ENCODE peak calls at places on chromosomes 4 and X, in ten cellular contexts. R is left lung, B is chondrocyte, X is Caco-2, E is fibroblast of lung, G is neural crest cell, T is lower lobe of right lung, K is GM20000, H is neural progenitor cell, S is pancreas. N is an unnamed sample.

GRCh38 chr4:143127621-143128020 is 57.1 kb upstream of the USP38 start:
- DNase-seq in K (no peak), T (no peak), B (no peak), E (no peak), R (no peak), S (no peak), X (no peak), G (no peak), H (no peak), N (no peak)

GRCh38 chr4:93764647-93765246 is 63.8 kb upstream of the ATOH1 start:
- DNase-seq in R (no peak), T (no peak), B (no peak), H (peak; percentile 55), E (peak; percentile 21), K (peak; percentile 61), S (peak; percentile 21), G (peak; percentile 29), X (peak; percentile 29), N (peak; percentile 14)

GRCh38 chr4:155809835-155810234 is 51.0 kb downstream of the GUCY1B1 start:
- DNase-seq in G (no peak), E (peak; percentile 84), S (no peak), H (peak; percentile 77), X (peak; percentile 61), T (no peak), K (peak; percentile 58), R (no peak), B (no peak), N (peak; percentile 57)

GRCh38 chr4:3514806-3515421 is 17.3 kb downstream of the LRPAP1 start:
- DNase-seq in E (no peak), X (no peak), R (no peak), K (no peak), H (peak; percentile 56), B (no peak), T (peak; percentile 47), S (no peak), G (no peak), N (no peak)

GRCh38 chrX:41561045-41561444 is 113.9 kb downstream of the NYX start:
- DNase-seq in S (no peak), B (no peak), H (no peak), G (no peak), R (no peak), K (peak; percentile 33), X (no peak), E (peak; percentile 91), T (no peak), N (no peak)

GRCh38 chrX:103488332-103488731 is 31.0 kb downstream of the RAB40A start:
- DNase-seq in S (no peak), T (no peak), G (no peak), R (no peak), K (no peak), X (no peak), E (peak; percentile 8), H (peak; percentile 38), B (no peak), N (no peak)

GRCh38 chr4:73832651-73833237 is 3.7 kb upstream of the CXCL6 start:
- DNase-seq in H (no peak), B (no peak), T (no peak), K (no peak), X (no peak), S (no peak), E (peak; percentile 95), R (no peak), G (no peak), N (no peak)

GRCh38 chr4:87985097-87985886 is 9.8 kb downstream of the SPP1 start:
- DNase-seq in G (peak; percentile 25), B (no peak), E (peak; percentile 46), R (peak; percentile 64), H (peak; percentile 70), T (peak; percentile 57), K (no peak), S (peak; percentile 69), X (peak; percentile 51), N (no peak)

GRCh38 chr4:138262058-138262838 is 20.1 kb upstream of the SLC7A11 start:
- DNase-seq in X (no peak), R (no peak), G (no peak), K (no peak), E (no peak), H (no peak), T (no peak), B (no peak), S (no peak), N (no peak)

GRCh38 chrX:56813318-56813837 is 84.3 kb downstream of the NBDY start:
- DNase-seq in R (peak; percentile 35), G (no peak), E (peak; percentile 78), H (no peak), S (peak; percentile 9), T (no peak), X (no peak), B (no peak), K (no peak), N (peak; percentile 56)

GRCh38 chrX:114580336-114580735 is 3.5 kb upstream of the HTR2C start:
- DNase-seq in B (no peak), X (no peak), T (no peak), H (peak; percentile 47), K (no peak), R (no peak), E (no peak), G (no peak), S (no peak), N (no peak)

GRCh38 chr4:68718447-68719074 is 48.1 kb upstream of the UGT2B15 start:
- DNase-seq in K (no peak), H (no peak), X (no peak), R (no peak), E (no peak), B (no peak), G (no peak), T (no peak), S (no peak), N (no peak)

GRCh38 chr4:157075811-157076577 is at the start of gene GLRB:
- DNase-seq in H (peak; percentile 67), G (peak; percentile 51), B (peak; percentile 92), R (no peak), X (no peak), K (peak; percentile 24), E (peak; percentile 43), S (peak; percentile 44), T (peak; percentile 50), N (no peak)

GRCh38 chrX:22135171-22135711 is 103.1 kb downstream of the PHEX start:
- DNase-seq in R (no peak), X (no peak), E (peak; percentile 53), K (no peak), T (no peak), B (no peak), H (no peak), G (peak; percentile 8), S (no peak), N (no peak)

GRCh38 chr4:7912826-7913225 is 26.8 kb downstream of the AFAP1 start:
- DNase-seq in S (no peak), E (no peak), G (no peak), R (no peak), T (no peak), H (no peak), X (no peak), K (no peak), B (no peak), N (no peak)

GRCh38 chr4:117135634-117136354 is 50.4 kb upstream of the TRAM1L1 start:
- DNase-seq in S (no peak), K (peak; percentile 2), E (peak; percentile 8), X (peak; percentile 10), H (no peak), T (no peak), R (no peak), B (no peak), G (no peak), N (no peak)

DNA sequence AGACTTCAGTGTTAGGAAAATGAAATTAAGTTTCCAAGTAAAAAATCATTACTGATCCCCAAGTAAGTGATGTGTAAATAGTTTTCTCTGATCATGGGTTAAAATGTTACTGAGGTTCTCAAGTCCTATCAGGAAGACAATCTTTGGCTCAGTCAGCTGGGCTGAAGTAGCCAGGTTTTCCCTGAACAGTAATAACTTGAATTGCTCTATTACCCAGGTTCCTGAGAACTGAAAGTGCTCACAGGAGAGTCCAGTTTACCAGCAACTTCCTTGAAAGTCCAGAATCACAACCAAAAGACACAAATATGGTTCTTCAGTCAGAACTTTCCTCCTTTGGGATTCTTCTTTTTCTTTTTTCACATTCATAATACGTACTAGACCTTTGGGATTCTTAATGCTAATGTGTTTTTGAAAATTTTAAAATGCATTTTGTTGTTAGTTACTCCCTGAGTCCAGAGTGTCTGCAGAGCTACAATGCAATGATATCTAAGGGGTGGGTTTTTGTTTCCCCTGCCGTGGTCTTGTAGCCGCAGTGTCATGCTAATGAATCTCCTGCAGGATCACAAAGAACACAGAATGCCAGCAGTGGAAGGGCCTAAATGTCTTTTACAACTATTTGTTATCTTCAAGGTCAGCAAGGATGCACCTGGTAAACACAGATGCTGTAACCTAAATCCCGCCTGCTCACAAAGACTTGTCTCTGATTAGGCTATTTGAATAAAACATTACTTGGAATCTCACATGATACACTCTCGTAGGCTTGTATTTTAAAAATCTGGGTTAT is 439.8 kb upstream of the NR3C2 start:
- DNase-seq in T (no peak), X (no peak), H (peak; percentile 75), R (no peak), G (no peak), K (no peak), B (no peak), E (no peak), S (no peak), N (no peak)
- TF ChIP-seq CTCF in T (no peak), X (no peak), H (no peak), R (no peak), G (no peak), K (no peak), B (no peak), E (no peak), S (no peak), N (no peak)

GRCh38 chr4:42578187-42578586 is 78.7 kb downstream of the ATP8A1 start:
- DNase-seq in T (no peak), G (no peak), K (no peak), S (no peak), B (no peak), X (no peak), R (no peak), H (no peak), E (no peak), N (no peak)
- TF ChIP-seq CTCF in T (no peak), G (no peak), K (no peak), S (no peak), B (no peak), X (no peak), R (no peak), H (peak; percentile 21), E (no peak), N (no peak)

DNA sequence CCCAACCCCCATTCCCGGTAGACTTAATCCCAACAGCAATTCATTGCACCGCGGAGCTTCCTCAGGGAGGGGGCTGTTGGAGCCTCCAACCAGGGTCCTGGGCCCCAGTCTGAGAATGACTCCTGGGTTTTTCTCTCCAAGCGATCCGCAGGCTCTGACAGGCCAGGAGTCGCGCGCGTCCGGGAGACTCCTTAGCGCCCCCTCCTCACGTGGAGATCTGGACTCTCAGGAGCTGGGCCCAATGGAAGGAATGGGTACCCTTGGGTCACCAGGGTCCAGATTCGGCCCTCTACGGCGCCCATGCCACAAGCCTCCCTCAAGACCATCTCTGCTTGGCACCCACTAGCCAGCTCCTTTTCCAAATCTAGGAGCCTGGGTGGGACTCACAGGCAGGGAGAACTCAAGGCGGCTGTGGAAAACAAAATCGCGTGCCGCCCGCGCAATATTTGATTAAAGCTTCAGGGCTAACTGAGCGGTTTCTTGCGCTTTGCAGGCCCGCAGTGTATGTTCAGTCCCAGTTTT is 7.1 kb downstream of the HAND2 start:
- DNase-seq in T (no peak), S (no peak), X (no peak), B (no peak), H (no peak), R (no peak), E (no peak), G (no peak), K (no peak), N (no peak)
- TF ChIP-seq CTCF in T (no peak), S (no peak), X (no peak), B (no peak), H (peak; percentile 5), R (no peak), E (no peak), G (no peak), K (no peak), N (no peak)

GRCh38 chr4:15749001-15749400 is 29.1 kb upstream of the CD38 start:
- DNase-seq in B (no peak), R (no peak), H (no peak), X (no peak), S (no peak), E (no peak), K (no peak), T (no peak), G (no peak), N (no peak)
- TF ChIP-seq CTCF in B (no peak), R (no peak), H (no peak), X (no peak), S (no peak), E (no peak), K (no peak), T (no peak), G (no peak), N (no peak)

N was measured in AG09319.